ENCODE peak calls at places on chromosomes 16 and 17, in four cellular contexts. B is RCC 7860; T is esophagus muscularis mucosa; G is CD8-positive, alpha-beta T cell. F is an unnamed sample.
A peak's percentile ranks its signal among the peaks of the same experiment; 100 is the strongest.

GRCh38 chr17:58741121-58741625 is 14.5 kb upstream of the PPM1E start:
- DNase-seq in T (no peak), B (no peak), G (no peak), F (no peak)

GRCh38 chr17:46060461-46060860 is 61.4 kb downstream of the STH start:
- DNase-seq in B (no peak), G (no peak), T (no peak), F (no peak)

GRCh38 chr17:40317345-40317873 is 8.4 kb downstream of the RARA start:
- DNase-seq in G (no peak), B (peak; percentile 50), T (no peak), F (no peak)

GRCh38 chr16:2468142-2468724 is 2.9 kb upstream of the NTN3 start:
- DNase-seq in B (no peak), G (no peak), T (no peak), F (no peak)

GRCh38 chr17:78821961-78822360 is 18.7 kb downstream of the USP36 start:
- DNase-seq in B (no peak), T (no peak), G (no peak), F (no peak)

GRCh38 chr17:81033535-81034167 is 1.3 kb upstream of the BAIAP2 start:
- DNase-seq in G (no peak), T (no peak), B (no peak), F (no peak)

GRCh38 chr17:559699-560378 is 154.8 kb downstream of the VPS53 start:
- DNase-seq in B (peak; percentile 87), T (no peak), G (no peak), F (no peak)

GRCh38 chr17:40075216-40076100 is 12.7 kb downstream of the THRA start:
- DNase-seq in B (peak; percentile 19), G (peak; percentile 53), T (no peak), F (no peak)

GRCh38 chr17:4136373-4136772 is 6.5 kb downstream of the ZZEF1 start:
- DNase-seq in G (no peak), T (no peak), B (no peak), F (no peak)

GRCh38 chr16:11128211-11129123 is 127.5 kb downstream of the SOCS1 start:
- DNase-seq in B (no peak), G (no peak), T (no peak), F (no peak)

GRCh38 chr17:81210868-81211267 is 11.9 kb downstream of the CEP131 start:
- DNase-seq in G (no peak), B (no peak), T (no peak), F (no peak)

GRCh38 chr17:45334231-45334630 is 17.4 kb upstream of the MAP3K14 start:
- DNase-seq in B (peak; percentile 13), G (no peak), T (peak; percentile 62), F (no peak)

F was measured in brain pericyte.